ENCODE peak calls at places on chromosomes 16 and 17, in ten cellular contexts. One of them, this sample, is unnamed.

GRCh38 chr17:7476474-7476873 is 3.0 kb downstream of the ZBTB4 start:
- DNase-seq in NCI-H1092 treated with DMSO at 0.1 percent for 48 hours: no peak
- DNase-seq in germinal center: no peak
- DNase-seq in AG10803: peak; percentile 39
- DNase-seq in NCI-H1436: no peak
- DNase-seq in central memory CD4-positive, alpha-beta T cell: no peak
- DNase-seq in activated T-cell treated with anti-CD3 and anti-CD28 coated beads for 1 hour: no peak
- DNase-seq in T-cell: no peak
- DNase-seq in neural progenitor cell: no peak
- DNase-seq in CD8-positive, alpha-beta memory T cell: no peak
- DNase-seq in this sample: no peak

GRCh38 chr17:333626-334396 is 18.8 kb downstream of the RPH3AL start:
- DNase-seq in central memory CD4-positive, alpha-beta T cell: no peak
- DNase-seq in T-cell: peak; percentile 16
- DNase-seq in AG10803: no peak
- DNase-seq in activated T-cell treated with anti-CD3 and anti-CD28 coated beads for 1 hour: peak; percentile 25
- DNase-seq in NCI-H1092 treated with DMSO at 0.1 percent for 48 hours: no peak
- DNase-seq in germinal center: no peak
- DNase-seq in NCI-H1436: no peak
- DNase-seq in CD8-positive, alpha-beta memory T cell: no peak
- DNase-seq in neural progenitor cell: peak; percentile 74
- DNase-seq in this sample: no peak

GRCh38 chr16:6274366-6274765 is 1058.3 kb upstream of the RBFOX1 start:
- DNase-seq in neural progenitor cell: no peak
- DNase-seq in activated T-cell treated with anti-CD3 and anti-CD28 coated beads for 1 hour: no peak
- DNase-seq in NCI-H1092 treated with DMSO at 0.1 percent for 48 hours: no peak
- DNase-seq in germinal center: no peak
- DNase-seq in central memory CD4-positive, alpha-beta T cell: no peak
- DNase-seq in CD8-positive, alpha-beta memory T cell: no peak
- DNase-seq in NCI-H1436: no peak
- DNase-seq in T-cell: no peak
- DNase-seq in AG10803: no peak
- DNase-seq in this sample: no peak

GRCh38 chr16:12659871-12660270 is 143.8 kb downstream of the CPPED1 start:
- DNase-seq in activated T-cell treated with anti-CD3 and anti-CD28 coated beads for 1 hour: no peak
- DNase-seq in AG10803: no peak
- DNase-seq in neural progenitor cell: no peak
- DNase-seq in CD8-positive, alpha-beta memory T cell: no peak
- DNase-seq in NCI-H1092 treated with DMSO at 0.1 percent for 48 hours: no peak
- DNase-seq in NCI-H1436: no peak
- DNase-seq in germinal center: no peak
- DNase-seq in T-cell: no peak
- DNase-seq in central memory CD4-positive, alpha-beta T cell: no peak
- DNase-seq in this sample: no peak

GRCh38 chr17:77476920-77477805 is 336.4 kb downstream of the SEC14L1 start:
- DNase-seq in NCI-H1092 treated with DMSO at 0.1 percent for 48 hours: no peak
- DNase-seq in CD8-positive, alpha-beta memory T cell: no peak
- DNase-seq in AG10803: peak; percentile 99
- DNase-seq in NCI-H1436: no peak
- DNase-seq in T-cell: no peak
- DNase-seq in neural progenitor cell: no peak
- DNase-seq in germinal center: no peak
- DNase-seq in central memory CD4-positive, alpha-beta T cell: no peak
- DNase-seq in activated T-cell treated with anti-CD3 and anti-CD28 coated beads for 1 hour: no peak
- DNase-seq in this sample: peak; percentile 63

GRCh38 chr17:76492250-76492988 is 8.8 kb downstream of the RHBDF2 start:
- DNase-seq in central memory CD4-positive, alpha-beta T cell: no peak
- DNase-seq in NCI-H1092 treated with DMSO at 0.1 percent for 48 hours: no peak
- DNase-seq in germinal center: peak; percentile 60
- DNase-seq in CD8-positive, alpha-beta memory T cell: no peak
- DNase-seq in AG10803: no peak
- DNase-seq in activated T-cell treated with anti-CD3 and anti-CD28 coated beads for 1 hour: no peak
- DNase-seq in T-cell: no peak
- DNase-seq in NCI-H1436: peak; percentile 10
- DNase-seq in neural progenitor cell: no peak
- DNase-seq in this sample: no peak

GRCh38 chr17:27577124-27577761 is 53.7 kb upstream of the LGALS9 start:
- DNase-seq in NCI-H1092 treated with DMSO at 0.1 percent for 48 hours: no peak
- DNase-seq in activated T-cell treated with anti-CD3 and anti-CD28 coated beads for 1 hour: no peak
- DNase-seq in CD8-positive, alpha-beta memory T cell: no peak
- DNase-seq in NCI-H1436: no peak
- DNase-seq in germinal center: no peak
- DNase-seq in T-cell: no peak
- DNase-seq in neural progenitor cell: peak; percentile 60
- DNase-seq in central memory CD4-positive, alpha-beta T cell: no peak
- DNase-seq in AG10803: peak; percentile 75
- DNase-seq in this sample: no peak

GRCh38 chr16:84754353-84754856 is 54.6 kb downstream of the USP10 start:
- DNase-seq in NCI-H1092 treated with DMSO at 0.1 percent for 48 hours: peak; percentile 65
- DNase-seq in central memory CD4-positive, alpha-beta T cell: peak; percentile 83
- DNase-seq in NCI-H1436: peak; percentile 76
- DNase-seq in germinal center: peak; percentile 85
- DNase-seq in neural progenitor cell: peak; percentile 85
- DNase-seq in activated T-cell treated with anti-CD3 and anti-CD28 coated beads for 1 hour: peak; percentile 41
- DNase-seq in CD8-positive, alpha-beta memory T cell: peak; percentile 52
- DNase-seq in T-cell: peak; percentile 39
- DNase-seq in AG10803: peak; percentile 88
- DNase-seq in this sample: peak; percentile 74

GRCh38 chr16:85003076-85003475 is 8.3 kb downstream of the ZDHHC7 start:
- DNase-seq in T-cell: no peak
- DNase-seq in NCI-H1436: no peak
- DNase-seq in germinal center: no peak
- DNase-seq in AG10803: no peak
- DNase-seq in central memory CD4-positive, alpha-beta T cell: no peak
- DNase-seq in neural progenitor cell: no peak
- DNase-seq in NCI-H1092 treated with DMSO at 0.1 percent for 48 hours: no peak
- DNase-seq in CD8-positive, alpha-beta memory T cell: no peak
- DNase-seq in activated T-cell treated with anti-CD3 and anti-CD28 coated beads for 1 hour: no peak
- DNase-seq in this sample: no peak

This sample was measured in MM.1S.